ENCODE peak calls at places on chromosomes 3 and 15, in five cellular contexts. Q is HepG2, W is colonic mucosa, A is psoas muscle, C is fibroblast of lung. D is an unnamed sample. For H3K27me3, the result is how much of the 10 kb centered on the place peaks cover.

GRCh38 chr15:77144492-77145070 is 73.7 kb upstream of the TSPAN3 start:
- DNase-seq in Q (no peak), W (no peak), A (no peak), C (peak), D (no peak)

GRCh38 chr15:91308855-91309254 is 208.8 kb downstream of the SV2B start:
- DNase-seq in Q (no peak), W (no peak), A (no peak), C (no peak), D (no peak)

GRCh38 chr3:175433026-175433668 is 574.0 kb downstream of the NAALADL2 start:
- DNase-seq in Q (no peak), W (no peak), A (no peak), C (peak), D (no peak)

GRCh38 chr15:33215941-33216872 is 21.7 kb upstream of the FMN1 start:
- DNase-seq in Q (no peak), W (no peak), A (no peak), C (peak), D (no peak)

GRCh38 chr3:11349466-11349865 is 77.3 kb downstream of the ATG7 start:
- DNase-seq in Q (no peak), W (no peak), A (no peak), C (peak), D (no peak)

GRCh38 chr3:17478673-17479072 is 263.8 kb downstream of the TBC1D5 start:
- DNase-seq in Q (peak), W (no peak), A (no peak), C (peak), D (no peak)

GRCh38 chr15:67124911-67125588 is 59.6 kb downstream of the SMAD3 start:
- DNase-seq in Q (no peak), W (no peak), A (no peak), C (no peak), D (peak)

GRCh38 chr15:63044645-63045437 is 2.3 kb downstream of the TPM1 start:
- DNase-seq in Q (no peak), W (peak), A (peak), C (no peak), D (no peak)

GRCh38 chr15:66292261-66293084 is 895 bp upstream of the DIS3L start:
- DNase-seq in Q (no peak), W (no peak), A (no peak), C (no peak), D (no peak)

GRCh38 chr3:119018690-119019463 is 15.8 kb downstream of the IGSF11 start:
- DNase-seq in Q (no peak), W (no peak), A (peak), C (no peak), D (no peak)

GRCh38 chr3:152969557-152970300 is 134.8 kb downstream of the P2RY1 start:
- DNase-seq in Q (peak), W (no peak), A (no peak), C (no peak), D (no peak)

GRCh38 chr3:143081844-143082778 is 37.5 kb upstream of the CHST2 start:
- DNase-seq in Q (no peak), W (no peak), A (no peak), C (no peak), D (no peak)

GRCh38 chr3:37863949-37864822 is 2.5 kb downstream of the CTDSPL start:
- DNase-seq in Q (peak), W (peak), A (no peak), C (no peak), D (no peak)

GRCh38 chr3:171833006-171833405 is 10.1 kb upstream of the TMEM212 start:
- DNase-seq in Q (no peak), W (no peak), A (no peak), C (no peak), D (no peak)

GRCh38 chr15:64423970-64424369 is 36.3 kb downstream of the TRIP4 start:
- DNase-seq in Q (no peak), W (no peak), A (no peak), C (no peak), D (no peak)

GRCh38 chr3:38039101-38039898 is at the start of gene DLEC1:
- DNase-seq in Q (no peak), W (peak), A (peak), C (peak), D (peak)

GRCh38 chr3:182484682-182485081 is 308.6 kb upstream of the ATP11B start:
- DNase-seq in Q (no peak), W (no peak), A (no peak), C (no peak), D (no peak)

GRCh38 chr3:182486459-182486858 is 306.8 kb upstream of the ATP11B start:
- DNase-seq in Q (no peak), W (no peak), A (no peak), C (no peak), D (no peak)

GRCh38 chr3:182484184-182484583 is 309.1 kb upstream of the ATP11B start:
- DNase-seq in Q (no peak), W (no peak), A (no peak), C (no peak), D (no peak)

GRCh38 chr3:182487048-182487447 is 306.3 kb upstream of the ATP11B start:
- DNase-seq in Q (no peak), W (no peak), A (no peak), C (no peak), D (no peak)

DNA sequence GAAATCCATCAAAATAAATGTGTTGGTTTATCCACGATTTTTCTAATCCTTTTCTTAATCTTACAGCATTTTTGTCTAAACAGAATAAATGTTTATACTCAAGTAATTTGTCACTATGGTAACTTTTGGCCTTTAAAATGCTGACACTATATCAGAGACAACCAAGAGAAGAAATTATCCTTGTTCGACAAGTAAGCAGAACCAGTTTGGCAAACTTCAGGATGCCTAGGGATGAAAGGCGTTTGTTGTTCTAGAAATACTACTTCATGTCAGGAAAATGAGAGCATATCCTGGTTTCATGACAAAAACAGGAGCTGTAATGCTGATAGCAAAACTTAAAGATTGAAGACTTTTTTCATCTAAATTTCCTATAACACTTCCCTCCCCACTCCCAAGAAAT is 308.0 kb upstream of the ATP11B start:
- DNase-seq in Q (no peak), W (no peak), A (no peak), C (no peak), D (no peak)
- H3K27ac ChIP-seq in Q (no peak), W (no peak), A (no peak), C (no peak), D (no peak)

GRCh38 chr3:133191818-133192217 is 153.6 kb downstream of the TMEM108 start:
- DNase-seq in Q (no peak), W (no peak), A (no peak), C (no peak), D (no peak)

GRCh38 chr3:133192363-133192945 is 154.3 kb downstream of the TMEM108 start:
- DNase-seq in Q (no peak), W (no peak), A (no peak), C (no peak), D (no peak)

GRCh38 chr3:133192967-133193366 is 154.8 kb downstream of the TMEM108 start:
- DNase-seq in Q (no peak), W (no peak), A (no peak), C (no peak), D (no peak)

GRCh38 chr3:133196527-133196926 is 158.3 kb downstream of the TMEM108 start:
- DNase-seq in Q (no peak), W (no peak), A (no peak), C (no peak), D (no peak)

GRCh38 chr3:133197619-133198018 is 159.4 kb downstream of the TMEM108 start:
- DNase-seq in Q (no peak), W (no peak), A (no peak), C (no peak), D (no peak)
- H3K27me3 ChIP-seq in Q (under half), W (under half), A (under half), C (under half), D (under half)

DNA sequence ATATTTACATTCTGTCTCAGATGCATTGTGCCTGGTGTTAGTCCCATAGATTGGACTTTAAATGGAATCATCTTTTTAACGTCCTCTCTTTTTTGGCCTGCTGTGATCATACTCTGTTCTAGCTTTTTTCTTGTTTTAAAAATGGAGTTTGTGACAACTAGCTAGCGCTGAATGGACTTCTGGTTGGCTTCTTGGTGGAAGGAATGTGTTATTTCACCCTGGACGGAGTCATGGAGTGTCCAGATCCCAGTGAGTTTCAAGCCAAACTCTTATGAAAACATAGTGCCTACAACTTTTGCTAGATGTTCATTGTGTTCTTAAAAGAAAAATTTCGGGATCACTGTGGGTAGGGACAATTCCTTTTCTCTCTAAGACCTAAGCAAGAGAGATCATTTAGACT is 192.6 kb downstream of the TCF12 start:
- DNase-seq in Q (no peak), W (no peak), A (no peak), C (no peak), D (no peak)
- TF ChIP-seq CTCF in Q (no peak), W (no peak), A (peak), C (peak), D (no peak)

GRCh38 chr15:68337826-68338225 is 60.3 kb downstream of the FEM1B start:
- DNase-seq in Q (no peak), W (no peak), A (no peak), C (no peak), D (no peak)

GRCh38 chr15:68333775-68334470 is 56.4 kb downstream of the FEM1B start:
- DNase-seq in Q (no peak), W (no peak), A (peak), C (peak), D (no peak)

GRCh38 chr15:68335251-68335650 is 57.7 kb downstream of the FEM1B start:
- DNase-seq in Q (no peak), W (no peak), A (no peak), C (no peak), D (no peak)

GRCh38 chr15:68334661-68335124 is 57.1 kb downstream of the FEM1B start:
- DNase-seq in Q (no peak), W (no peak), A (no peak), C (peak), D (no peak)

DNA sequence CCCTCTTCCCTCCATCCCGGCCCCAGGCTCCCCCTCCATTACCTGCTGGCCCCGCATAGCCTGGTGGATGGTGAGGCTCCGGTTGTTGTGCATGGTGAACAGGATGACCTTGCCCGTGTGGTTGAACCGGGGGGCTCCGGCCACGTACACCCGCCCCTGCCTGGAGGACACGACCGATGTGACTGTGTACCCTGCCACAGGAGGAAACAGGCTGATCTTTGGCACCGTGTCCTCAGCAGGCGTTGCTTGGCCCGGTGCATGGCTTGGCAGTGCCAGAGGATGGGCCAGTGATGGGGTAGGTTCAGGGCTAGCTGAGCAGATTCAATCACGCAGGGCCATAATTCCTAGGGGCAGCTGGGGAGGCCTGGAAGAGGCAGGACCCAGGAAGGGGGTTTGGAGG is 58.1 kb downstream of the FEM1B start:
- DNase-seq in Q (no peak), W (no peak), A (no peak), C (no peak), D (no peak)
- H3K27ac ChIP-seq in Q (no peak), W (no peak), A (no peak), C (no peak), D (no peak)

DNA sequence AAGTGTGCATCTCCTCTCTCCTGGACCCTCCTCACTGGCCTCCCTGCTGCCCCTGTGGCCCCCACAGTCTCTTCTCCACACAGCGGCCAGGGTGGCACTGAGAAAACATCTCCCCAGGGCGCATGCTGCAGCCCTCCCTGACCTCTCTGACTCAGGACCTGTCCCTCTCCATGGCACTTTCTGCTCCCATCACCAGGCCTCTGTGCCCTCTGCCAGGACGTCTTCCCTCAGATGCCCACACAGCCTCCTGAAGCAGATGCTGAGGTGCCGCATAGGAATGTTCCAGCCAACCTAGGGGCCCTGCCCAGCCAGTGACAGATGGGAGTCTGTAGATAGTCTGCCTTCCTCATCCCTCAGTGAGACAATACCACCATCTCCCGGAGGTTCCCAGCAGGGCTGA is 8.7 kb downstream of the MYL3 start:
- DNase-seq in Q (no peak), W (no peak), A (peak), C (no peak), D (peak)
- H3K27me3 ChIP-seq in Q (under half), W (under half), A (under half), C (under half), D (under half)

GRCh38 chr3:94101860-94102259 is 39.0 kb downstream of the NSUN3 start:
- DNase-seq in Q (no peak), W (no peak), A (no peak), C (peak), D (no peak)
- TF ChIP-seq CTCF in Q (no peak), W (no peak), A (no peak), C (no peak), D (no peak)

DNA sequence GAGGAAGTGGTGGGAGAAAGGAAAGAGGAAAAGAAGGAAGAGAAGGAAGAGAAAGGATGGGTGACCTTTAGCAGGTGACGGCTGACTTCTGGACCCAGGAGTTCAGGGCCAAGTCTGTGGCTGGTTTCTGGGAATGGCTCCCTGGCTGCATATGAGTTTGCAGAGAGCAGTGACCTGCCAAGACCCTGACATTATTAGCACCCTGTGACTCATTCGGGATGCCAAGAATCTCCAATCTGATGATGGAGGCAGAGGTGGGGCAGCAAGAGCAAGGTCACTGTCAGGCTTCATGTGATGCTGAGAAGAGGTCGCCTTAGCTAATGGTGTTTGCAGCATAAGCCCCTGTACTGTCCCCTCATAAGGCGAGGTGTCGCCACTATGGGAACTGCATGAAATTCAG is 42.6 kb downstream of the MYZAP start:
- DNase-seq in Q (no peak), W (no peak), A (peak), C (no peak), D (no peak)
- H3K27ac ChIP-seq in Q (no peak), W (no peak), A (peak), C (no peak), D (no peak)

GRCh38 chr3:32143849-32144757 is 37.7 kb downstream of the GPD1L start:
- DNase-seq in Q (peak), W (peak), A (no peak), C (peak), D (peak)
- H3K27me3 ChIP-seq in Q (under half), W (under half), A (under half), C (under half), D (under half)